ENCODE peak calls at places on chromosomes 3 and 15, in six cellular contexts. O, C, E, A, Z and J are unnamed samples.

GRCh38 chr15:89167267-89168176 is 53.9 kb downstream of the RLBP1 start:
- DNase-seq in O (peak), C (no peak), E (no peak), A (peak), Z (peak), J (peak)

GRCh38 chr15:83893308-83893707 is 239.4 kb downstream of the ADAMTSL3 start:
- DNase-seq in O (no peak), C (no peak), E (no peak), A (no peak), Z (no peak), J (no peak)

GRCh38 chr3:13093687-13094086 is 20.5 kb upstream of the IQSEC1 start:
- DNase-seq in O (no peak), C (no peak), E (peak), A (peak), Z (no peak), J (no peak)

GRCh38 chr3:130699765-130700164 is 46.9 kb downstream of the PIK3R4 start:
- DNase-seq in O (peak), C (no peak), E (peak), A (peak), Z (peak), J (peak)

GRCh38 chr15:79820176-79820575 is 76.6 kb downstream of the MTHFS start:
- DNase-seq in O (no peak), C (no peak), E (no peak), A (no peak), Z (no peak), J (no peak)

GRCh38 chr3:179967622-179968021 is 69.1 kb downstream of the PEX5L start:
- DNase-seq in O (no peak), C (no peak), E (peak), A (no peak), Z (no peak), J (no peak)

GRCh38 chr3:111924283-111924682 is 54.5 kb upstream of the ABHD10 start:
- DNase-seq in O (no peak), C (no peak), E (no peak), A (no peak), Z (no peak), J (peak)

GRCh38 chr3:4990061-4990460 is 10.8 kb downstream of the BHLHE40 start:
- DNase-seq in O (no peak), C (no peak), E (no peak), A (no peak), Z (no peak), J (no peak)

GRCh38 chr15:86002444-86002843 is 77.2 kb upstream of the AGBL1 start:
- DNase-seq in O (no peak), C (peak), E (no peak), A (no peak), Z (no peak), J (no peak)

GRCh38 chr15:65904301-65904700 is 35.0 kb downstream of the RAB11A start:
- DNase-seq in O (no peak), C (no peak), E (no peak), A (peak), Z (no peak), J (no peak)

GRCh38 chr3:146972726-146973125 is 367.6 kb upstream of the PLSCR5 start:
- DNase-seq in O (no peak), C (no peak), E (no peak), A (no peak), Z (no peak), J (no peak)

GRCh38 chr3:160400631-160401150 is 1.2 kb downstream of the SMC4 start:
- DNase-seq in O (no peak), C (peak), E (peak), A (peak), Z (no peak), J (no peak)

GRCh38 chr15:40334941-40335795 is 5.6 kb downstream of the CCDC9B start:
- DNase-seq in O (no peak), C (no peak), E (no peak), A (no peak), Z (no peak), J (no peak)

GRCh38 chr3:193803288-193803687 is 210.3 kb downstream of the OPA1 start:
- DNase-seq in O (no peak), C (no peak), E (no peak), A (no peak), Z (no peak), J (no peak)

GRCh38 chr3:186966406-186966805 is 36.1 kb downstream of the ST6GAL1 start:
- DNase-seq in O (no peak), C (no peak), E (no peak), A (no peak), Z (no peak), J (no peak)

GRCh38 chr15:76391847-76392246 is 55.3 kb downstream of the ISL2 start:
- DNase-seq in O (no peak), C (no peak), E (no peak), A (no peak), Z (no peak), J (no peak)

GRCh38 chr15:58111718-58112104 is 26.5 kb upstream of the AQP9 start:
- DNase-seq in O (no peak), C (no peak), E (no peak), A (peak), Z (no peak), J (no peak)

GRCh38 chr3:47008851-47009224 is 29.4 kb downstream of the NBEAL2 start:
- DNase-seq in O (no peak), C (no peak), E (no peak), A (no peak), Z (no peak), J (no peak)
- H3K27ac ChIP-seq in O (no peak), C (no peak), E (no peak), A (no peak), Z (no peak), J (no peak)

GRCh38 chr3:156233875-156234274 is 113.5 kb downstream of the KCNAB1 start:
- DNase-seq in O (no peak), C (no peak), E (peak), A (no peak), Z (no peak), J (no peak)

GRCh38 chr3:156226676-156227420 is 106.5 kb downstream of the KCNAB1 start:
- DNase-seq in O (no peak), C (no peak), E (no peak), A (no peak), Z (no peak), J (no peak)

GRCh38 chr3:156227704-156228103 is 107.3 kb downstream of the KCNAB1 start:
- DNase-seq in O (no peak), C (no peak), E (no peak), A (no peak), Z (no peak), J (no peak)

GRCh38 chr3:156230291-156230900 is 110.0 kb downstream of the KCNAB1 start:
- DNase-seq in O (no peak), C (no peak), E (no peak), A (no peak), Z (no peak), J (no peak)
- TF ChIP-seq POLR2AphosphoS5 in O (no peak), C (no peak), E (no peak), A (no peak), Z (no peak), J (no peak)

DNA sequence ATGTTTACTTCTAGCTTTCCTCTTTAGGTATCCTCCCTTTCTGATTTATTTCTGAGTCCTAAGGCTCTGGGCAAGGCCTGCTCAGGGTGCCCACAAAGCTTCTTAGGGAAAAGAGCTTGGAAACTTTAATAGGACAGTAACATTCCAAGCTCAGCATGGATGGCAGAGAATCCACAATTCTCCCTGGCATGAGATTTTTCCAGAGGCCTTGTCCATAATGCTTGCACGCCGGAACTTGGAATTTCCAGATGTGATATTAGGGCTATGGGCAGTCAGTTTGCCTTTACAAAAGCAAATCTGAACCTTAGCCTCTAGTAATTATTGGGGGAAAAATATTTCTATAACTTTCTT is 139.0 kb upstream of the RBMS3 start:
- DNase-seq in O (no peak), C (no peak), E (no peak), A (no peak), Z (no peak), J (no peak)
- H2AFZ ChIP-seq in O (no peak), C (peak), E (no peak), A (no peak), Z (no peak), J (peak)

GRCh38 chr3:53234130-53234840 is 21.5 kb downstream of the TKT start:
- DNase-seq in O (no peak), C (no peak), E (no peak), A (no peak), Z (no peak), J (no peak)

GRCh38 chr3:53230789-53231188 is 25.0 kb downstream of the TKT start:
- DNase-seq in O (no peak), C (peak), E (no peak), A (peak), Z (no peak), J (no peak)

GRCh38 chr3:53231532-53232511 is 24.0 kb downstream of the TKT start:
- DNase-seq in O (no peak), C (peak), E (no peak), A (peak), Z (no peak), J (no peak)

GRCh38 chr3:53234841-53235232 is 21.0 kb downstream of the TKT start:
- DNase-seq in O (no peak), C (no peak), E (no peak), A (no peak), Z (no peak), J (no peak)

DNA sequence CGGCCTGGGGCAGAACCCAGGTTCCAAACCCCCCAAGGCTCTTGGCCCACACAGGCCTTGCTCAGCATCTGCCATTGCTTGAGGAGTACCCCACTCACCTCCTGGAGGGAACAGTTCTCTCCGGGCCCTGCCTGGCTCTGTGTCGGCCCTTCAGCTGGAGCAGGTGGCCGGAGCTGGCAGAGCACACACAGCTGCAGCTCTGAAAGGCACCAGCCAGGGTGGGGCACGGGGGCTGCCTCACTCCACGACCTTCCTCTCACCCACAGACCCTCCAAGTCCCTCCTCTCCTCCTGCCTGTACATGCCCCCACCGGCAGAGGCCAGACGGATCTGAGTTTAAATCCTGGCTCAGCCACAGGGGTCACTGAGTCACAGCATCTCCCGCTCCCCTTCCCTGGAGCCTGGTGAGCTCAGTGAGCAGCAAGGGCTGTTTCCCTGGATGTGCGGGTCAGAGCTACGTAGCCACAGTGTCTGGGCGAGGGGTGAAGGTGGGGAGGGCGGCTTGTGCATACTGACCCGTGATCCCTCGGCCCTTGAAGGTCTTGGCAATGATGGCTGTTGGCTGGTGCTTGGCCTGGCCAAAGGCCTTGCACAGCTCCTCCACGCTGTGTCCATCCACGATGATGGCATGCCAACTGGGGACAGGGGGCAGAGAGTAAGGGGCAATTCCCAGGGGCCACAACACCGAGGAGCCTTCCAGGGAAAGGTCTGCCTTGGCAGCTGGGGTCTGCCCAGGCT is 23.0 kb downstream of the TKT start:
- DNase-seq in O (no peak), C (peak), E (no peak), A (peak), Z (no peak), J (no peak)
- H3K27ac ChIP-seq in O (peak), C (no peak), E (peak), A (no peak), Z (no peak), J (no peak)

GRCh38 chr15:72690938-72691337 is 4.9 kb downstream of the BBS4 start:
- DNase-seq in O (no peak), C (no peak), E (no peak), A (no peak), Z (no peak), J (no peak)

GRCh38 chr15:72682772-72683171 is 3.2 kb downstream of the HIGD2B start:
- DNase-seq in O (no peak), C (no peak), E (peak), A (no peak), Z (no peak), J (no peak)

GRCh38 chr15:72688697-72689096 is 2.7 kb downstream of the BBS4 start:
- DNase-seq in O (no peak), C (no peak), E (no peak), A (no peak), Z (no peak), J (no peak)

GRCh38 chr15:72685301-72685924 is 569 bp downstream of the HIGD2B start:
- DNase-seq in O (no peak), C (no peak), E (no peak), A (no peak), Z (peak), J (peak)

GRCh38 chr15:72685925-72686794 is at the start of the genes BBS4 and HIGD2B:
- DNase-seq in O (peak), C (peak), E (peak), A (peak), Z (peak), J (peak)
- TF ChIP-seq POLR2AphosphoS5 in O (peak), C (peak), E (peak), A (peak), Z (peak), J (peak)

DNA sequence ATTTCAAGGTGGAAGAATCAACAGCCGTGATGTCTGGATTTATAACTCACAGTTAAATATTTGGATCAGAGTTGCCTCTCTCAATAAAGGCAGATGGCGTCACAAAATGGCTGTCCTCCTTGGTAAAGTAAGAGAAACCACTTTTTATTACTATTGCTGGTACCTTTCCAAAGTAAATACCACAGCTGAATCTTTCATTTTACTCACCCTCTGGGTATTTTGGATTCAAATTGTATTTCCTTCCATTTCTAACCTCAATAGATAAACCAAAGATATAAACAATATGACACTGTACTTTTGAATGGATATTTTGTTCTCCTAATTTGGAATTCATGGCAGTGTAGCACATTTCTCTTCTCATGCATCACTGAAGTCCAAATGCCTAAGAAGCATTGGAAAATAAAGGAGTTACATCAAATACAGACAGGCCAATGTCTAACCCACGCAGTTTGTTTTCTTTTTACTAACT is 29.5 kb downstream of the KLHL24 start:
- DNase-seq in O (no peak), C (no peak), E (no peak), A (no peak), Z (no peak), J (peak)
- H2AFZ ChIP-seq in O (no peak), C (peak), E (no peak), A (no peak), Z (no peak), J (peak)

GRCh38 chr3:58010562-58010961 is 2.3 kb downstream of the FLNB start:
- DNase-seq in O (no peak), C (peak), E (no peak), A (no peak), Z (no peak), J (no peak)

GRCh38 chr3:58012302-58012701 is 4.1 kb downstream of the FLNB start:
- DNase-seq in O (no peak), C (no peak), E (no peak), A (no peak), Z (no peak), J (no peak)

GRCh38 chr3:58009749-58010535 is 1.7 kb downstream of the FLNB start:
- DNase-seq in O (no peak), C (no peak), E (peak), A (no peak), Z (no peak), J (no peak)

GRCh38 chr3:58013099-58013498 is 4.9 kb downstream of the FLNB start:
- DNase-seq in O (no peak), C (no peak), E (no peak), A (no peak), Z (no peak), J (no peak)

DNA sequence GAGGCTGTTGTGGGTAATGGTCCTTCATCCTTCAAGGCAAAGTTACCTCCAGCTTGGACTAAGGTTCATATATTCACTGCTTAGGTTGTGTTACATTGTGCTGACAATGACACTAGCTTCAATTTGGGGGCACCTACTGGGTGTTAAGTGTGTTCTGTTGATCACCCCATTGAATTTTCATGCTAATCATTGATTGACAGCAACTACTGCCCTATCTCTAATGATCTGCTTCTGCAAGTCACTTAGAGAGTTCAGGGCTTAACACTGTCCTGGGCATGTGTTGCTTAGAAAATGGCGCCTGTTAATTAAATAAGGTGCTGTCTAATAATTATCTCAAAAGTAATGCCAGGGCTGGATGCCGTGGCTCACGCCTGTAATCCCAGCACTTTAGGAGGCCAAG is 3.4 kb downstream of the FLNB start:
- DNase-seq in O (no peak), C (no peak), E (no peak), A (no peak), Z (no peak), J (no peak)
- H3K27ac ChIP-seq in O (peak), C (no peak), E (peak), A (no peak), Z (no peak), J (peak)

GRCh38 chr3:158801696-158802398 is at the start of gene MFSD1:
- DNase-seq in O (peak), C (peak), E (peak), A (peak), Z (peak), J (peak)
- TF ChIP-seq POLR2AphosphoS5 in O (peak), C (peak), E (peak), A (peak), Z (peak), J (peak)

GRCh38 chr15:67033521-67033920 is 31.9 kb upstream of the SMAD3 start:
- DNase-seq in O (no peak), C (peak), E (peak), A (no peak), Z (no peak), J (no peak)
- H2AFZ ChIP-seq in O (no peak), C (no peak), E (peak), A (no peak), Z (no peak), J (peak)